ENCODE peak calls at places on chromosomes 7 and 10, in six cellular contexts. W, T, F, Z, H and V are unnamed samples.

GRCh38 chr7:36823353-36823752 is 99.1 kb upstream of the AOAH start:
- DNase-seq in T (no peak), W (no peak), H (no peak), F (no peak), Z (no peak), V (no peak)

GRCh38 chr10:57262908-57263307 is 901.8 kb upstream of the ZWINT start:
- DNase-seq in W (no peak), H (no peak), F (no peak), T (no peak), Z (no peak), V (no peak)

GRCh38 chr7:56474271-56474670 is 358.1 kb upstream of the NUPR2 start:
- DNase-seq in W (no peak), T (no peak), F (no peak), H (no peak), Z (no peak), V (no peak)

GRCh38 chr10:62025901-62026879 is 124.7 kb downstream of the ARID5B start:
- DNase-seq in H (peak; percentile 77), W (no peak), Z (peak; percentile 96), T (peak; percentile 74), F (no peak), V (no peak)

GRCh38 chr7:17696422-17696821 is 243.9 kb downstream of the SNX13 start:
- DNase-seq in W (no peak), F (no peak), H (peak; percentile 62), Z (peak; percentile 96), T (peak; percentile 91), V (peak; percentile 68)

GRCh38 chr7:158707610-158708009 is 3.0 kb upstream of the NCAPG2 start:
- DNase-seq in H (peak; percentile 40), W (no peak), T (no peak), F (no peak), Z (no peak), V (no peak)

GRCh38 chr7:77538186-77538907 is 1.3 kb downstream of the PTPN12 start:
- DNase-seq in Z (peak; percentile 88), F (peak; percentile 91), T (peak; percentile 94), H (peak; percentile 92), W (peak; percentile 83), V (peak; percentile 83)

GRCh38 chr7:8605227-8605626 is 171.8 kb downstream of the NXPH1 start:
- DNase-seq in H (no peak), T (no peak), W (no peak), Z (no peak), F (no peak), V (no peak)

GRCh38 chr7:85191383-85191782 is 4.5 kb upstream of the SEMA3D start:
- DNase-seq in Z (peak; percentile 61), T (peak; percentile 25), W (no peak), F (no peak), H (peak; percentile 40), V (no peak)

GRCh38 chr10:71846816-71847215 is 4.2 kb downstream of the PSAP start:
- DNase-seq in T (no peak), F (peak; percentile 57), H (no peak), Z (no peak), W (no peak), V (no peak)

GRCh38 chr7:140059288-140060242 is 3.2 kb downstream of the PARP12 start:
- DNase-seq in T (peak; percentile 74), H (peak; percentile 71), Z (peak; percentile 93), F (no peak), W (no peak), V (no peak)

GRCh38 chr7:123633553-123633952 is 22.1 kb upstream of the LMOD2 start:
- DNase-seq in F (no peak), T (peak; percentile 46), W (no peak), Z (peak; percentile 76), H (peak; percentile 80), V (no peak)

GRCh38 chr10:117271427-117271826 is 30.5 kb downstream of the SLC18A2 start:
- DNase-seq in T (peak; percentile 72), Z (peak; percentile 71), W (no peak), H (peak; percentile 20), F (no peak), V (no peak)

GRCh38 chr7:107168233-107169119 is at the start of gene HBP1:
- DNase-seq in F (peak; percentile 98), Z (peak; percentile 100), H (peak; percentile 100), T (peak; percentile 99), W (peak; percentile 97), V (peak; percentile 100)

GRCh38 chr7:107167483-107168232 is 1.1 kb upstream of the HBP1 start:
- DNase-seq in W (no peak), H (peak; percentile 84), Z (peak; percentile 97), F (no peak), T (peak; percentile 70), V (no peak)

GRCh38 chr7:107170051-107170661 is 1.4 kb downstream of the HBP1 start:
- DNase-seq in W (no peak), T (no peak), H (no peak), F (no peak), Z (no peak), V (no peak)

GRCh38 chr7:107171496-107171895 is 2.7 kb downstream of the HBP1 start:
- DNase-seq in F (no peak), T (no peak), Z (no peak), W (no peak), H (no peak), V (no peak)

GRCh38 chr7:107169120-107170050 is 582 bp downstream of the HBP1 start:
- DNase-seq in Z (peak; percentile 93), F (peak; percentile 98), H (peak; percentile 97), T (peak; percentile 94), W (peak; percentile 97), V (peak; percentile 97)
- TF ChIP-seq CTCF in Z (peak; percentile 11), F (peak; percentile 12), H (peak; percentile 12), T (no peak), W (no peak), V (no peak)

GRCh38 chr10:110919349-110919931 is at the start of gene SHOC2:
- DNase-seq in Z (no peak), F (peak; percentile 100), W (peak; percentile 100), T (peak; percentile 79), H (no peak), V (peak; percentile 98)
- TF ChIP-seq CTCF in Z (peak; percentile 49), F (peak; percentile 24), W (no peak), T (no peak), H (peak; percentile 27), V (no peak)

GRCh38 chr7:156091515-156092080 is 279.3 kb upstream of the SHH start:
- DNase-seq in T (no peak), W (no peak), Z (no peak), F (peak; percentile 57), H (no peak), V (no peak)
- TF ChIP-seq CTCF in T (no peak), W (no peak), Z (no peak), F (no peak), H (no peak), V (no peak)

GRCh38 chr10:4772202-4772570 is 53.8 kb upstream of the AKR1E2 start:
- DNase-seq in Z (no peak), F (no peak), H (no peak), W (no peak), T (no peak), V (no peak)

GRCh38 chr10:4766449-4766848 is 59.6 kb upstream of the AKR1E2 start:
- DNase-seq in T (no peak), W (no peak), Z (no peak), H (peak; percentile 44), F (no peak), V (no peak)

GRCh38 chr10:4771554-4772201 is 54.3 kb upstream of the AKR1E2 start:
- DNase-seq in W (no peak), F (no peak), Z (peak; percentile 65), H (peak; percentile 87), T (no peak), V (no peak)

GRCh38 chr10:4767033-4767814 is 58.8 kb upstream of the AKR1E2 start:
- DNase-seq in F (no peak), W (no peak), Z (peak; percentile 63), T (peak; percentile 29), H (peak; percentile 56), V (no peak)

GRCh38 chr10:4770766-4771553 is 55.0 kb upstream of the AKR1E2 start:
- DNase-seq in F (no peak), T (peak; percentile 84), Z (peak; percentile 98), H (peak; percentile 95), W (no peak), V (no peak)
- TF ChIP-seq CTCF in F (peak; percentile 44), T (peak; percentile 42), Z (peak; percentile 24), H (peak; percentile 47), W (no peak), V (peak; percentile 39)

DNA sequence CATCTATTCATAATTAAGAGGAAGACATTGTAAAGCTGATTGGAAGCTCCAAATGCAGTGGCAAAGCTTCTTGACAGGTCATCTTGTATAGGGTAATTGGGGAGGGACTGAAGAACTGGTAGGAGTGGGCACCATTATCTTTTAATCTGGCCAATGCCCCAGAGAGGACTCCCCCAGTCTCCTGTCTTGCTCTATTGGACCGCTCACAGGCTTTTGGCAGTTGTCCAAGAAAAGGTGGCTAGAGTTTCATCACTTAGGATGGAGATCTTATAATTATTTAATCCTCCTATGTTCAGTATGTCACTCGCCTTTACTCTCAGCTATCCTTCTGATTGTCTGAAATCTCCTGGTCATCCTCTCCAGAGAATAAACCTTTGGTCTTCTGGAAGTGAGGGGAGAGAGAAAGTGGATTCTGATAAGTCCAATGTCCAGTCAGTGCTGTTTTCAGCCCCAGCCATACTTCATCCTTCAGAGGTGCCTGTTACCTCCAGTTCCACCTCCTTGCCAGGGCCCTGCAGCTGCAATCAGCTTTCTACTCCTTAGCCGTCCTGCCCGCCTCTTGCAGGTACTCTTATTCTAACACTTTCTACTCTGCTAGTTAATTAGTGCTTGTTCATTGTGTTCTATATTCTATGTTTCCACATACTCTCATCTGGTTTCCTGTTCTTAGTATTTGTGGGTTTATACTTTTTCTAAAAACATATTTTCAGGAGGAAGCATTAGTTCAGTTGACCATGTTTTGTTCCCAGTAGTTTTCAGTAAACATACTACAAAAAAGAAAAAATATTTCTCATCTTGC is 241.6 kb downstream of the NSUN6 start:
- DNase-seq in F (no peak), H (no peak), W (no peak), T (no peak), Z (no peak), V (no peak)
- TF ChIP-seq CTCF in F (no peak), H (no peak), W (no peak), T (no peak), Z (no peak), V (no peak)

GRCh38 chr10:586151-586550 is 103.3 kb downstream of the DIP2C start:
- DNase-seq in W (no peak), H (no peak), Z (no peak), T (no peak), F (peak; percentile 27), V (no peak)

GRCh38 chr10:583433-583832 is 106.0 kb downstream of the DIP2C start:
- DNase-seq in W (no peak), Z (no peak), F (peak; percentile 43), T (no peak), H (no peak), V (peak; percentile 40)

GRCh38 chr10:588246-589165 is 101.0 kb downstream of the DIP2C start:
- DNase-seq in W (no peak), Z (no peak), T (no peak), F (peak; percentile 54), H (peak; percentile 53), V (no peak)

GRCh38 chr10:586716-587115 is 102.8 kb downstream of the DIP2C start:
- DNase-seq in F (no peak), Z (no peak), W (no peak), T (no peak), H (no peak), V (no peak)

DNA sequence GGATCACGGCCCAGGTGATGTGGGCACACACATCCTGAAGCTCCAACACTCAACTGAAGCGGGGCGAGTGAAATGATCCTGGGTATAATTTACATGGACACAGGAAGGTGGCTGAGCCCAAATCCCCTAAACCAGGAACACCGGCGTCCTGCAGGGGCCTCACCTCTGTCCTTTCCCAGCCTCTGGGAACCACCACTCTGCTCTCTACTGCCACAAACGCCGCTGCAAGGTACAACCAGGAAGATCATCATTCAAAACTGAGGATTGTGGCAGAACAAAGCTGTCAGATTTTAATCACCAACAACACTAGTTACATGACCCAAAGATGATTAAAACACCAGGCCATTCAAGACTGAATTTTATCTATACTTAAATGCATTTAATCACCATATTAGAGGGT is 104.0 kb downstream of the DIP2C start:
- DNase-seq in W (no peak), H (no peak), F (peak; percentile 39), Z (no peak), T (no peak), V (no peak)
- TF ChIP-seq CTCF in W (no peak), H (no peak), F (no peak), Z (no peak), T (no peak), V (no peak)